ENCODE peak calls at places on chromosomes 5 and 9, in seven cellular contexts. O is naive thymus-derived CD8-positive, alpha-beta T cell; V is stimulated activated CD8-positive, alpha-beta memory T cell treated with anti-CD3 and anti-CD28 coated beads, Interleukin-4, amount 100 ng/mL, for 4 hours; G is ovary; A is adrenal gland; F is HuH-7.5; L is NCI-H524. S is an unnamed sample.

GRCh38 chr5:58836351-58836750 is 253.5 kb downstream of the RAB3C start:
- DNase-seq in O (no peak), V (no peak), G (no peak), A (no peak), F (no peak), L (no peak), S (no peak)

GRCh38 chr5:1672396-1672795 is 127.2 kb downstream of the MRPL36 start:
- DNase-seq in O (no peak), V (no peak), G (no peak), A (no peak), F (no peak), L (peak), S (no peak)

GRCh38 chr5:76682395-76682794 is 33.5 kb upstream of the F2R start:
- DNase-seq in O (no peak), V (no peak), G (no peak), A (no peak), F (no peak), L (peak), S (no peak)

GRCh38 chr5:140108093-140109049 is 5.5 kb upstream of the PURA start:
- DNase-seq in O (peak), V (no peak), G (peak), A (no peak), F (peak), L (peak), S (peak)

GRCh38 chr5:57171818-57172465 is 1.9 kb upstream of the GPBP1 start:
- DNase-seq in O (no peak), V (no peak), G (no peak), A (no peak), F (no peak), L (no peak), S (no peak)

GRCh38 chr5:95631265-95631957 is 11.5 kb downstream of the GPR150 start:
- DNase-seq in O (no peak), V (no peak), G (no peak), A (no peak), F (no peak), L (no peak), S (no peak)

GRCh38 chr5:177085985-177086917 is at the start of gene FGFR4:
- DNase-seq in O (peak), V (peak), G (peak), A (peak), F (peak), L (peak), S (peak)

GRCh38 chr9:114230068-114230467 is 74.7 kb downstream of the COL27A1 start:
- DNase-seq in O (no peak), V (no peak), G (no peak), A (no peak), F (no peak), L (no peak), S (no peak)

GRCh38 chr9:126348911-126349550 is 22.4 kb downstream of the MVB12B start:
- DNase-seq in O (no peak), V (no peak), G (no peak), A (no peak), F (no peak), L (no peak), S (no peak)

GRCh38 chr9:124372038-124372437 is 43.2 kb downstream of the PSMB7 start:
- DNase-seq in O (no peak), V (no peak), G (no peak), A (no peak), F (no peak), L (peak), S (no peak)

GRCh38 chr9:124839612-124840299 is 13.5 kb upstream of the WDR38 start:
- DNase-seq in O (no peak), V (no peak), G (no peak), A (no peak), F (peak), L (peak), S (no peak)

GRCh38 chr9:89553451-89554020 is 51.3 kb upstream of the GADD45G start:
- DNase-seq in O (no peak), V (no peak), G (no peak), A (peak), F (no peak), L (no peak), S (no peak)

GRCh38 chr5:13664377-13664776 is 280.1 kb downstream of the DNAH5 start:
- DNase-seq in O (no peak), V (no peak), G (no peak), A (no peak), F (no peak), L (no peak), S (no peak)

GRCh38 chr5:107393846-107394245 is 276.9 kb downstream of the EFNA5 start:
- DNase-seq in O (no peak), V (no peak), G (no peak), A (no peak), F (no peak), L (no peak), S (no peak)

GRCh38 chr9:28598396-28598795 is 1025.1 kb upstream of the C9orf72 start:
- DNase-seq in O (no peak), V (no peak), G (no peak), A (no peak), F (no peak), L (peak), S (no peak)

GRCh38 chr5:122615832-122616231 is 159.0 kb upstream of the SNX2 start:
- DNase-seq in O (no peak), V (no peak), G (no peak), A (no peak), F (no peak), L (no peak), S (no peak)

GRCh38 chr9:124010665-124011321 is 775 bp upstream of the LHX2 start:
- DNase-seq in O (no peak), V (no peak), G (no peak), A (no peak), F (peak), L (peak), S (no peak)

GRCh38 chr9:134778841-134779411 is 101.7 kb upstream of the FCN2 start:
- DNase-seq in O (no peak), V (no peak), G (peak), A (peak), F (peak), L (peak), S (peak)

GRCh38 chr5:112192886-112193285 is 226.2 kb downstream of the EPB41L4A start:
- DNase-seq in O (no peak), V (no peak), G (no peak), A (no peak), F (no peak), L (no peak), S (no peak)

GRCh38 chr9:89519393-89519805 is 21.5 kb upstream of the SEMA4D start:
- DNase-seq in O (no peak), V (no peak), G (no peak), A (peak), F (no peak), L (no peak), S (no peak)

GRCh38 chr9:37593877-37594448 is 1.6 kb upstream of the TOMM5 start:
- DNase-seq in O (no peak), V (no peak), G (no peak), A (no peak), F (no peak), L (no peak), S (no peak)

GRCh38 chr5:111200828-111201227 is 23.4 kb upstream of the CAMK4 start:
- DNase-seq in O (no peak), V (no peak), G (no peak), A (no peak), F (no peak), L (no peak), S (no peak)

GRCh38 chr9:88593537-88594185 is 58.7 kb downstream of the NXNL2 start:
- DNase-seq in O (peak), V (no peak), G (peak), A (peak), F (peak), L (peak), S (peak)

GRCh38 chr9:95764490-95764889 is 111.0 kb upstream of the ERCC6L2 start:
- DNase-seq in O (no peak), V (no peak), G (no peak), A (no peak), F (no peak), L (no peak), S (no peak)

GRCh38 chr9:74499770-74500583 is 2.8 kb downstream of the RORB start:
- DNase-seq in O (no peak), V (no peak), G (no peak), A (peak), F (no peak), L (no peak), S (no peak)

GRCh38 chr5:90381213-90381929 is 28.2 kb downstream of the CETN3 start:
- DNase-seq in O (no peak), V (no peak), G (no peak), A (no peak), F (no peak), L (no peak), S (no peak)

GRCh38 chr5:73443725-73444498 is 4.7 kb downstream of the FOXD1 start:
- DNase-seq in O (no peak), V (no peak), G (no peak), A (no peak), F (no peak), L (no peak), S (no peak)

GRCh38 chr9:105205787-105206511 is 38.5 kb upstream of the SLC44A1 start:
- DNase-seq in O (no peak), V (no peak), G (peak), A (peak), F (no peak), L (no peak), S (peak)

GRCh38 chr5:149135536-149136201 is 5.6 kb upstream of the ABLIM3 start:
- DNase-seq in O (no peak), V (no peak), G (no peak), A (no peak), F (no peak), L (no peak), S (no peak)

GRCh38 chr9:116480700-116481099 is 206.4 kb upstream of the TRIM32 start:
- DNase-seq in O (no peak), V (no peak), G (no peak), A (no peak), F (no peak), L (peak), S (no peak)

GRCh38 chr9:89375181-89375760 is 57.0 kb downstream of the SECISBP2 start:
- DNase-seq in O (no peak), V (no peak), G (no peak), A (peak), F (no peak), L (no peak), S (no peak)

GRCh38 chr5:147901555-147901954 is 4.8 kb downstream of the C5orf46 start:
- DNase-seq in O (no peak), V (no peak), G (no peak), A (no peak), F (no peak), L (no peak), S (no peak)

S was measured in uterus.